ENCODE peak calls at places on chromosomes 13 and 19, in five cellular contexts. G, M, X, A and O are unnamed samples.

GRCh38 chr13:67283602-67284001 is 53.5 kb upstream of the PCDH9 start:
- DNase-seq in A (no peak), G (peak; percentile 88), X (no peak), M (no peak), O (peak; percentile 42)

GRCh38 chr19:48751835-48752510 is 468 bp downstream of the FUT1 start:
- DNase-seq in G (no peak), X (no peak), M (no peak), A (no peak), O (no peak)

GRCh38 chr19:38044267-38045111 is 137.5 kb downstream of the SIPA1L3 start:
- DNase-seq in X (no peak), M (no peak), A (no peak), G (no peak), O (no peak)

GRCh38 chr19:35206379-35206778 is 22.2 kb downstream of the FAM187B start:
- DNase-seq in M (peak; percentile 26), X (no peak), G (no peak), A (peak; percentile 52), O (no peak)

GRCh38 chr19:48754950-48755645 is at the start of gene FGF21:
- DNase-seq in X (no peak), G (no peak), M (no peak), A (no peak), O (peak; percentile 61)

GRCh38 chr19:33438016-33438671 is 64.6 kb downstream of the CEBPG start:
- DNase-seq in G (no peak), X (no peak), M (no peak), A (no peak), O (no peak)

GRCh38 chr19:12656899-12657571 is 9.5 kb downstream of the MAN2B1 start:
- DNase-seq in G (no peak), A (no peak), X (peak; percentile 85), M (peak; percentile 95), O (no peak)

GRCh38 chr19:17872251-17873001 is 681 bp downstream of the SLC5A5 start:
- DNase-seq in G (no peak), M (peak; percentile 52), A (no peak), X (no peak), O (no peak)

GRCh38 chr13:83295684-83296083 is 586.6 kb downstream of the SLITRK1 start:
- DNase-seq in G (no peak), M (no peak), A (no peak), X (no peak), O (no peak)

DNA sequence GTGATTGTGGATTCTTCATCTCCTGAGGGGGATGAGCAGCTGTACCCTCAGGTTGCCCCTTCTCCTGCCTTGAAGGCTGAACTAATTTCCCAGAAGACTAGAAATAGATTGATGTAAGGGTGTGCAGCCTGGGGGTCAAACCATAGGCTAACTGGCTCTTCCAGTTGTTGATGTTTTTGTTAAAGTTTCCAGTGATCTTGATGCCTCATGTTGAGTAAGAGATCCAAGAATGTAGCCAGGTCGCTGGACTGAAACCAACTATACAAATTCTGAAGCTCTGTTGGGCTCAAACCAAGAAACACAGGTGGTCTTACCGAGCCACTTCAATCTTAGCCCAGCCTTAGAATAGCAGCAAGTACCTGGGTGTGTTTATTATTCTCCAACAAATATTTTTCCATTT is 391.8 kb downstream of the KLF5 start:
- DNase-seq in M (no peak), X (no peak), A (no peak), G (no peak), O (peak; percentile 17)
- TF ChIP-seq KDM1A in M (no peak), X (no peak), A (no peak), G (no peak), O (no peak)

GRCh38 chr13:50651916-50652315 is 191.6 kb downstream of the DLEU7 start:
- DNase-seq in M (no peak), G (no peak), X (no peak), A (no peak), O (no peak)
- TF ChIP-seq KDM1A in M (no peak), G (no peak), X (no peak), A (no peak), O (no peak)

DNA sequence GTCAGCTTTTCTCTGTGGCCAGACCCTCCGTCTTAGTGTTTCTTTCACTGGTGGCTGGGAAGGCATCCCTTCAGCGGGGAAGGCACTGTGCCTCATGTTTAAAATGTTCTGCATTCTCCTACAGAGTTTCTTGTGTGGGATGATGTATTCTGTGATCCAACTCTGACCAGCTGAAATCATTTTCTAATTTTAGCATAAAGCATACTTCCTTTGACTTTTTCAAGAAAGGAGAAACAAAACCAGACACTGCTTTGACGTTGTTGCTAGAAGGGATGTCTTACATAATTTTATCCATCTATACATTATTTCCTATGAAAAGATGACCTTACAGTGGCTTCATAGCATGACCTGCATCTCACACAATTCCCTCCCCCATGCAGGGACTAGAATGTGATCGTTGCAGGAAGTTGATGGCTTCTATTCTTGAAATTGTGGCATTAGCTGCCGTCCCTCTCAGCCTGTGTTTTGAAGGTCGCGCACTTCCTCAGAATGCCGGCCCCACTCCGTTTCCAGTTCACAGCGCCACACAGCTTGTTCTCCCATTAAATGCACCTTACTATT is 38.6 kb upstream of the TEX29 start:
- DNase-seq in G (no peak), M (no peak), X (no peak), A (no peak), O (no peak)
- TF ChIP-seq KDM1A in G (no peak), M (no peak), X (no peak), A (no peak), O (no peak)

DNA sequence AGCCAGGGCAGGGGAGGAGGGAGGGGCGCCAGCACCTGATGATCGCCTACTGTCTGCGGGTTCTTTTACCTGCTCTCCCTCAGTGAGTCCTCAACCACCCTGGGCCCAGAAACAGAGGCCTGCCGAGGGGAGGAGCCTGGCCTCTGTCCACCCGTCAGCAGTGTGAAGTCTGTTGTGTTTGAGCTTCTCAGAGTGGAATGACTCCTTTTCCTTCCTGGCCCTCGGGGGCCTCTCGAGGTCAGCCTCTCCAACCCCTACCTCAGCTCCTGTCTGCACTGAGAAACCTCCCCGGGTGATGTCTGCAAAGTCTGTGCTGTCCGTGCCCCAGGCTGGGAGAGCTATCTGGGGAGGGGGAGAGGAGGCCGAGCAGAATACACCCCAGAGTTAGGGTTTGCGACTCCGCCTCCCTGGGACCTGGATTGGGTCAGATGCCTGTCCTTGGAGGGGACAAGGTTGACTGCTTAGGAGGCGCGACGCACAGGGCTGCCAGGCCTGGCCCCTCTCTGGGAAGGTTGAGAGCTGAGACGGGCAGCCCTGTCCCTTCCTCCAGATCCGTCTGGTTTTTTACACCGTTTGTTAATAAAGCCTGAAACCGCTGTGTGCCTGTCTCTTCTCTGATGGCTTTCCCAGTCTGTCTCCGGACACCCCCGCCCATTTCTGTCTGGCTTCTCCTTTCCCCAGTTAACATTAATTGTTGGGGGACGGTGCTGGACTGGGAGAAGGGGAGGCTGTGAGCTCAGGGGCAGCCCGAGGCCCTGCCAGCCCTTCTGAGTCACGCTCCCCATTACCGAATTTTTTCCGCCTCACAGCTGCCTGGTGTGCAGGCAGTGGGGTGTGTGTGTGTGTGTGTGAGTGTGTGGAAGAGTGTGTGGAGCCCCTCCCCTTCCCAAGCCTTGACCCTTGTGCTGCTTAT is 1.0 kb upstream of the SSC5D start:
- DNase-seq in M (peak; percentile 59), X (peak; percentile 28), G (peak; percentile 23), A (no peak), O (peak; percentile 77)
- TF ChIP-seq KDM1A in M (no peak), X (no peak), G (no peak), A (no peak), O (no peak)